ENCODE peak calls at places on chromosomes 2 and 18, in eight cellular contexts. C, V, D, T, I, M, K and L are unnamed samples.

GRCh38 chr2:128727914-128728313 is 409.2 kb upstream of the HS6ST1 start:
- DNase-seq in C (no peak), V (no peak), D (no peak), T (no peak), I (peak; percentile 16), M (no peak), K (peak; percentile 7), L (no peak)

GRCh38 chr2:55133467-55134315 is 83.4 kb upstream of the RTN4 start:
- DNase-seq in C (no peak), V (peak; percentile 80), D (no peak), T (no peak), I (peak; percentile 21), M (peak; percentile 96), K (no peak), L (no peak)

GRCh38 chr2:176491172-176491904 is 222.1 kb downstream of the MTX2 start:
- DNase-seq in C (no peak), V (no peak), D (no peak), T (peak; percentile 33), I (peak; percentile 56), M (no peak), K (peak; percentile 100), L (no peak)

GRCh38 chr18:48124857-48125626 is 194.6 kb upstream of the SMAD2 start:
- DNase-seq in C (no peak), V (no peak), D (no peak), T (no peak), I (no peak), M (no peak), K (no peak), L (no peak)

GRCh38 chr2:150646746-150647145 is 159.3 kb upstream of the RND3 start:
- DNase-seq in C (no peak), V (no peak), D (no peak), T (no peak), I (no peak), M (no peak), K (no peak), L (no peak)

GRCh38 chr18:77061946-77062517 is 70.6 kb downstream of the MBP start:
- DNase-seq in C (no peak), V (peak; percentile 52), D (no peak), T (no peak), I (no peak), M (no peak), K (no peak), L (no peak)

GRCh38 chr2:136378712-136379595 is 261.0 kb upstream of the CXCR4 start:
- DNase-seq in C (peak; percentile 21), V (peak; percentile 59), D (peak; percentile 70), T (peak; percentile 50), I (peak; percentile 59), M (peak; percentile 60), K (peak; percentile 16), L (no peak)

GRCh38 chr2:224954980-224955379 is 87.3 kb downstream of the DOCK10 start:
- DNase-seq in C (no peak), V (no peak), D (no peak), T (no peak), I (no peak), M (no peak), K (no peak), L (no peak)

GRCh38 chr2:143125647-143126046 is 3.6 kb upstream of the ARHGAP15 start:
- DNase-seq in C (no peak), V (no peak), D (no peak), T (no peak), I (no peak), M (no peak), K (no peak), L (no peak)

GRCh38 chr2:179812501-179812900 is 48.9 kb downstream of the ZNF385B start:
- DNase-seq in C (no peak), V (no peak), D (no peak), T (no peak), I (no peak), M (no peak), K (no peak), L (no peak)

GRCh38 chr18:2417861-2418610 is 153.3 kb downstream of the METTL4 start:
- DNase-seq in C (no peak), V (no peak), D (no peak), T (no peak), I (no peak), M (no peak), K (no peak), L (no peak)

GRCh38 chr2:74585406-74586182 is 31.1 kb downstream of the DOK1 start:
- DNase-seq in C (no peak), V (no peak), D (no peak), T (no peak), I (no peak), M (no peak), K (no peak), L (peak; percentile 73)

GRCh38 chr2:46982356-46983064 is 66.9 kb upstream of the MCFD2 start:
- DNase-seq in C (no peak), V (no peak), D (no peak), T (no peak), I (no peak), M (no peak), K (no peak), L (no peak)

GRCh38 chr2:166249318-166249717 is 121.5 kb upstream of the SCN1A start:
- DNase-seq in C (no peak), V (no peak), D (no peak), T (no peak), I (no peak), M (no peak), K (no peak), L (no peak)